ENCODE peak calls at places on chromosomes 12 and 14, in four cellular contexts. One of them, this sample, is unnamed.

GRCh38 chr14:60651936-60652673 is 2.8 kb upstream of the SIX1 start:
- DNase-seq in K562: no peak
- DNase-seq in Panc1: no peak
- DNase-seq in HepG2: no peak
- DNase-seq in this sample: no peak

GRCh38 chr12:52234226-52234810 is 1.3 kb downstream of the KRT7 start:
- DNase-seq in K562: no peak
- DNase-seq in Panc1: no peak
- DNase-seq in HepG2: no peak
- DNase-seq in this sample: no peak

GRCh38 chr14:95500201-95500681 is 16.2 kb downstream of the SYNE3 start:
- DNase-seq in K562: no peak
- DNase-seq in Panc1: no peak
- DNase-seq in HepG2: peak
- DNase-seq in this sample: no peak

GRCh38 chr12:40770781-40771180 is 78.5 kb downstream of the CNTN1 start:
- DNase-seq in Panc1: no peak
- DNase-seq in HepG2: no peak
- DNase-seq in K562: no peak
- DNase-seq in this sample: no peak

GRCh38 chr14:54025661-54026060 is 69.0 kb upstream of the BMP4 start:
- DNase-seq in K562: no peak
- DNase-seq in Panc1: no peak
- DNase-seq in HepG2: peak
- DNase-seq in this sample: peak

GRCh38 chr14:35205737-35206136 is 83.4 kb downstream of the PRORP start:
- DNase-seq in HepG2: no peak
- DNase-seq in Panc1: no peak
- DNase-seq in K562: no peak
- DNase-seq in this sample: no peak

GRCh38 chr12:72141381-72141780 is 130.8 kb upstream of the TRHDE start:
- DNase-seq in K562: peak
- DNase-seq in Panc1: no peak
- DNase-seq in HepG2: peak
- DNase-seq in this sample: peak

GRCh38 chr12:132986001-132986884 is at the start of gene ZNF26:
- DNase-seq in HepG2: peak
- DNase-seq in Panc1: peak
- DNase-seq in K562: peak
- DNase-seq in this sample: peak

GRCh38 chr12:64097346-64098105 is 124.6 kb downstream of the KICS2 start:
- DNase-seq in Panc1: no peak
- DNase-seq in HepG2: no peak
- DNase-seq in K562: no peak
- DNase-seq in this sample: no peak

GRCh38 chr12:57765003-57765697 is 1.7 kb downstream of the CYP27B1 start:
- DNase-seq in K562: no peak
- DNase-seq in Panc1: no peak
- DNase-seq in HepG2: peak
- DNase-seq in this sample: no peak

GRCh38 chr14:92539875-92540274 is 26.3 kb downstream of the RIN3 start:
- DNase-seq in HepG2: no peak
- DNase-seq in Panc1: no peak
- DNase-seq in K562: no peak
- DNase-seq in this sample: no peak

GRCh38 chr12:6697584-6698351 is 2.8 kb downstream of the PIANP start:
- DNase-seq in HepG2: peak
- DNase-seq in Panc1: no peak
- DNase-seq in K562: peak
- DNase-seq in this sample: peak

GRCh38 chr14:104746951-104747481 is 5.9 kb upstream of the SIVA1 start:
- DNase-seq in HepG2: no peak
- DNase-seq in Panc1: no peak
- DNase-seq in K562: no peak
- DNase-seq in this sample: no peak

GRCh38 chr12:501722-502447 is 42.1 kb downstream of the B4GALNT3 start:
- DNase-seq in HepG2: no peak
- DNase-seq in Panc1: no peak
- DNase-seq in K562: no peak
- DNase-seq in this sample: no peak

GRCh38 chr12:117279606-117280005 is 81.8 kb downstream of the NOS1 start:
- DNase-seq in K562: no peak
- DNase-seq in HepG2: no peak
- DNase-seq in Panc1: no peak
- DNase-seq in this sample: no peak

GRCh38 chr14:65937804-65938316 is 525.3 kb downstream of the FUT8 start:
- DNase-seq in K562: no peak
- DNase-seq in HepG2: no peak
- DNase-seq in Panc1: no peak
- DNase-seq in this sample: no peak

GRCh38 chr14:76904740-76905569 is 78.7 kb downstream of the LRRC74A start:
- DNase-seq in Panc1: peak
- DNase-seq in K562: no peak
- DNase-seq in HepG2: peak
- DNase-seq in this sample: peak

GRCh38 chr14:50001999-50002925 is 109.4 kb downstream of the ARF6 start:
- DNase-seq in Panc1: no peak
- DNase-seq in HepG2: no peak
- DNase-seq in K562: peak
- DNase-seq in this sample: no peak

GRCh38 chr12:70456953-70457352 is 90.9 kb downstream of the KCNMB4 start:
- DNase-seq in HepG2: no peak
- DNase-seq in K562: no peak
- DNase-seq in Panc1: no peak
- DNase-seq in this sample: no peak

GRCh38 chr12:25458047-25458552 is 95.0 kb downstream of the LMNTD1 start:
- DNase-seq in Panc1: peak
- DNase-seq in HepG2: peak
- DNase-seq in K562: peak
- DNase-seq in this sample: peak

GRCh38 chr14:89330236-89331002 is 86.6 kb downstream of the FOXN3 start:
- DNase-seq in Panc1: no peak
- DNase-seq in HepG2: no peak
- DNase-seq in K562: no peak
- DNase-seq in this sample: no peak

GRCh38 chr14:95516554-95517209 is at the start of gene SYNE3:
- DNase-seq in K562: no peak
- DNase-seq in HepG2: no peak
- DNase-seq in Panc1: no peak
- DNase-seq in this sample: no peak

GRCh38 chr12:3752096-3752709 is 706 bp downstream of the CRACR2A start:
- DNase-seq in K562: peak
- DNase-seq in Panc1: no peak
- DNase-seq in HepG2: peak
- DNase-seq in this sample: peak

GRCh38 chr12:130709151-130710000 is 6.7 kb downstream of the RIMBP2 start:
- DNase-seq in K562: no peak
- DNase-seq in Panc1: no peak
- DNase-seq in HepG2: no peak
- DNase-seq in this sample: no peak

GRCh38 chr12:126432780-126433179 is 1367.5 kb downstream of the AACS start:
- DNase-seq in HepG2: no peak
- DNase-seq in Panc1: no peak
- DNase-seq in K562: no peak
- DNase-seq in this sample: no peak

GRCh38 chr14:90715495-90715894 is 100.7 kb downstream of the TTC7B start:
- DNase-seq in Panc1: no peak
- DNase-seq in HepG2: no peak
- DNase-seq in K562: no peak
- DNase-seq in this sample: no peak

GRCh38 chr12:26113194-26113654 is 11.6 kb downstream of the BHLHE41 start:
- DNase-seq in K562: no peak
- DNase-seq in HepG2: no peak
- DNase-seq in Panc1: no peak
- DNase-seq in this sample: no peak

GRCh38 chr14:22007278-22008097 is 333.9 kb upstream of the OR4E1 start:
- DNase-seq in HepG2: no peak
- DNase-seq in K562: no peak
- DNase-seq in Panc1: no peak
- DNase-seq in this sample: no peak

GRCh38 chr12:120367252-120367923 is 1.6 kb downstream of the MSI1 start:
- DNase-seq in Panc1: no peak
- DNase-seq in HepG2: no peak
- DNase-seq in K562: peak
- DNase-seq in this sample: no peak

GRCh38 chr14:48805315-48805714 is 780.9 kb downstream of the RPS29 start:
- DNase-seq in HepG2: peak
- DNase-seq in K562: no peak
- DNase-seq in Panc1: no peak
- DNase-seq in this sample: no peak

GRCh38 chr14:31881531-31882310 is 195.4 kb upstream of the ARHGAP5 start:
- DNase-seq in HepG2: no peak
- DNase-seq in K562: no peak
- DNase-seq in Panc1: no peak
- DNase-seq in this sample: no peak

GRCh38 chr12:45435945-45436710 is 220.2 kb downstream of the ANO6 start:
- DNase-seq in HepG2: no peak
- DNase-seq in K562: no peak
- DNase-seq in Panc1: no peak
- DNase-seq in this sample: no peak

GRCh38 chr12:102869571-102869970 is 47.5 kb downstream of the PAH start:
- DNase-seq in HepG2: no peak
- DNase-seq in Panc1: no peak
- DNase-seq in K562: no peak
- DNase-seq in this sample: no peak

GRCh38 chr12:119457251-119457650 is 122.7 kb downstream of the CCDC60 start:
- DNase-seq in Panc1: no peak
- DNase-seq in HepG2: no peak
- DNase-seq in K562: no peak
- DNase-seq in this sample: no peak

GRCh38 chr14:36478782-36479181 is 41.2 kb downstream of the NKX2-1 start:
- DNase-seq in K562: no peak
- DNase-seq in HepG2: no peak
- DNase-seq in Panc1: no peak
- DNase-seq in this sample: peak

GRCh38 chr14:80974338-80975078 is 19.1 kb downstream of the TSHR start:
- DNase-seq in HepG2: no peak
- DNase-seq in Panc1: no peak
- DNase-seq in K562: no peak
- DNase-seq in this sample: no peak

GRCh38 chr12:124524231-124524925 is 43.0 kb downstream of the NCOR2 start:
- DNase-seq in Panc1: no peak
- DNase-seq in K562: no peak
- DNase-seq in HepG2: no peak
- DNase-seq in this sample: no peak

GRCh38 chr12:122206111-122206881 is 2.8 kb downstream of the B3GNT4 start:
- DNase-seq in Panc1: no peak
- DNase-seq in HepG2: no peak
- DNase-seq in K562: no peak
- DNase-seq in this sample: no peak

GRCh38 chr12:122204829-122205589 is 1.5 kb downstream of the B3GNT4 start:
- DNase-seq in Panc1: no peak
- DNase-seq in HepG2: no peak
- DNase-seq in K562: no peak
- DNase-seq in this sample: no peak

GRCh38 chr12:122203301-122203967 is at the start of gene B3GNT4:
- DNase-seq in HepG2: no peak
- DNase-seq in Panc1: no peak
- DNase-seq in K562: peak
- DNase-seq in this sample: peak

GRCh38 chr12:122205590-122205925 is 2.0 kb downstream of the B3GNT4 start:
- DNase-seq in HepG2: no peak
- DNase-seq in K562: peak
- DNase-seq in Panc1: no peak
- DNase-seq in this sample: no peak

GRCh38 chr12:122203968-122204828 is 689 bp downstream of the B3GNT4 start:
- DNase-seq in K562: no peak
- DNase-seq in Panc1: no peak
- DNase-seq in HepG2: no peak
- DNase-seq in this sample: no peak
- TF ChIP-seq TCF7L2 in K562: no peak
- TF ChIP-seq TCF7L2 in Panc1: no peak
- TF ChIP-seq TCF7L2 in HepG2: no peak
- TF ChIP-seq TCF7L2 in this sample: no peak

GRCh38 chr14:68660495-68660894 is 132.4 kb downstream of the ZFP36L1 start:
- DNase-seq in K562: no peak
- DNase-seq in Panc1: no peak
- DNase-seq in HepG2: no peak
- DNase-seq in this sample: no peak
- TF ChIP-seq TCF7L2 in K562: no peak
- TF ChIP-seq TCF7L2 in Panc1: no peak
- TF ChIP-seq TCF7L2 in HepG2: no peak
- TF ChIP-seq TCF7L2 in this sample: no peak

DNA sequence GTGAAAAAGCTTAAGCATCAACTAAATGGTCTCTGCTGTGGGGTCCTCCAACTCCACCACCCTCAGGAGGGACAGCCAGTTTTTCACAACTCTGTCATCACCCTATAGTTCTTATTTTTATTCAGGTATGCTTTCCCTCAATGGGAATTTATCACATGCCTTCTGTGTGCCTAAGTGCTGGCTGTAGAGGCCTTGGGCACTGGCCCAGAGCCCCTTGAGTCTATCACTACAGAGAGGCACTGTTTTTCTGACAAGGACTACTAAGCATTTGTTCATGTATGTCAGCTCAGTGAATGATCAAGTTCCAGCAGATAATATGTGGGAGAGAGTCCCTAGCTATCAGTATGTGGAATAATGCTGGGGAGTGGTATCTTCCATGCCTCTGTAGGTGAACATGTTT is 463.9 kb downstream of the NPAS3 start:
- DNase-seq in K562: no peak
- DNase-seq in Panc1: no peak
- DNase-seq in HepG2: no peak
- DNase-seq in this sample: no peak
- TF ChIP-seq TCF7L2 in K562: no peak
- TF ChIP-seq TCF7L2 in Panc1: no peak
- TF ChIP-seq TCF7L2 in HepG2: no peak
- TF ChIP-seq TCF7L2 in this sample: no peak

GRCh38 chr12:79058342-79058741 is 193.8 kb downstream of the SYT1 start:
- DNase-seq in HepG2: peak
- DNase-seq in K562: no peak
- DNase-seq in Panc1: no peak
- DNase-seq in this sample: peak

GRCh38 chr12:79053394-79053793 is 188.8 kb downstream of the SYT1 start:
- DNase-seq in Panc1: no peak
- DNase-seq in HepG2: no peak
- DNase-seq in K562: no peak
- DNase-seq in this sample: no peak

GRCh38 chr12:79057540-79057939 is 193.0 kb downstream of the SYT1 start:
- DNase-seq in HepG2: no peak
- DNase-seq in K562: no peak
- DNase-seq in Panc1: no peak
- DNase-seq in this sample: no peak

GRCh38 chr12:79055926-79056674 is 191.5 kb downstream of the SYT1 start:
- DNase-seq in HepG2: no peak
- DNase-seq in K562: no peak
- DNase-seq in Panc1: no peak
- DNase-seq in this sample: peak

DNA sequence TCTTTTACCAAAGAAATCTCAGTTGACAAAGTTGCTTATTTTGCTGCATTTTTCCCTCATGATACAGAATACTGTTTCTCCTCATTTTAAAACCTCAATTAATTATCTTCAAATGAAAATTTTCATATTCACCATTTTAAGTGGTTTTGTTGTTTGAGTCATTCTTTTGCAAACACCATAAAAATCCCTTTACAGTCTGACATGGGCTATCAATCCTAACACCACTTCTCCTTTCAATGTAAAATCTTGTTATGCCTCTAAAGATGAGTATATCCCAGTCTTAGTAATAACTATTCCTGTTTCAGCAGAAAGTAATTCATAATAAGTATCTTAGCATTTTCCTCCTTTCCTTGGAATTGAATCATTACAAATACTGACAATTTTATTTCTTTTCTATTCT is 192.2 kb downstream of the SYT1 start:
- DNase-seq in HepG2: no peak
- DNase-seq in Panc1: no peak
- DNase-seq in K562: no peak
- DNase-seq in this sample: no peak
- TF ChIP-seq TCF7L2 in HepG2: no peak
- TF ChIP-seq TCF7L2 in Panc1: no peak
- TF ChIP-seq TCF7L2 in K562: no peak
- TF ChIP-seq TCF7L2 in this sample: no peak